ENCODE peak calls at places on chromosomes 3 and 15, in nine cellular contexts. B is stimulated activated naive CD8-positive, alpha-beta T cell treated with anti-CD3 and anti-CD28 coated beads, Interleukin-15, amount 100 ng/mL, for 72 hours; L is neuronal stem cell; G is Calu3; F is HEK293T; A is NCI-H2029; T is stimulated activated CD4-positive, alpha-beta T cell treated with anti-CD3 and anti-CD28 coated beads, Interleukin-4, amount 100 ng/mL, for 48 hours; Q is left cardiac atrium; Y is NCI-H2081. W is an unnamed sample.

GRCh38 chr3:186959029-186959624 is 28.8 kb downstream of the ST6GAL1 start:
- DNase-seq in B (no peak), F (no peak), Y (no peak), Q (no peak), G (no peak), A (no peak), T (no peak), L (no peak), W (no peak)

GRCh38 chr15:41843571-41843970 is 4.9 kb downstream of the PLA2G4B start:
- DNase-seq in G (no peak), T (no peak), L (no peak), A (no peak), F (no peak), B (no peak), Q (no peak), Y (no peak), W (no peak)

GRCh38 chr3:127000128-127000527 is 17.2 kb downstream of the PLXNA1 start:
- DNase-seq in G (no peak), B (no peak), L (no peak), A (no peak), Q (no peak), Y (no peak), F (no peak), T (no peak), W (no peak)

GRCh38 chr15:75620776-75621536 is 4.6 kb downstream of the SNUPN start:
- DNase-seq in L (no peak), F (no peak), G (peak; percentile 34), Y (no peak), A (no peak), T (no peak), B (no peak), Q (peak; percentile 87), W (no peak)

GRCh38 chr15:78949461-78949860 is 4.6 kb upstream of the CTSH start:
- DNase-seq in L (no peak), Q (no peak), T (no peak), B (no peak), F (no peak), A (peak; percentile 26), Y (no peak), G (peak; percentile 21), W (no peak)

GRCh38 chr3:181210275-181210674 is 220.7 kb upstream of the DNAJC19 start:
- DNase-seq in T (no peak), L (peak; percentile 9), B (no peak), F (peak; percentile 8), Q (no peak), Y (peak; percentile 66), A (peak; percentile 4), G (no peak), W (no peak)

GRCh38 chr15:35514759-35515158 is 31.2 kb downstream of the DPH6 start:
- DNase-seq in A (no peak), B (no peak), F (no peak), Q (no peak), G (no peak), T (no peak), Y (no peak), L (no peak), W (no peak)

GRCh38 chr15:77030042-77030927 is 35.4 kb downstream of the PSTPIP1 start:
- DNase-seq in L (no peak), F (no peak), Q (peak; percentile 16), B (peak; percentile 0), A (no peak), G (no peak), Y (no peak), T (no peak), W (no peak)

GRCh38 chr15:35686347-35686746 is 140.4 kb upstream of the DPH6 start:
- DNase-seq in F (no peak), Q (no peak), Y (no peak), L (no peak), G (no peak), A (no peak), T (no peak), B (no peak), W (no peak)

GRCh38 chr3:87309601-87310000 is 33.2 kb upstream of the POU1F1 start:
- DNase-seq in Q (no peak), Y (no peak), B (no peak), F (no peak), A (no peak), T (no peak), L (no peak), G (peak; percentile 51), W (no peak)

GRCh38 chr15:92809880-92810361 is 90.2 kb upstream of the CHD2 start:
- DNase-seq in L (no peak), F (no peak), Y (no peak), B (no peak), A (no peak), T (no peak), Q (peak; percentile 39), G (peak; percentile 45), W (no peak)

GRCh38 chr3:55497250-55497649 is 10.1 kb upstream of the WNT5A start:
- DNase-seq in L (no peak), A (no peak), F (no peak), G (no peak), Q (no peak), B (no peak), Y (no peak), T (no peak), W (no peak)

GRCh38 chr3:18743761-18744160 is 318.6 kb upstream of the SATB1 start:
- DNase-seq in F (no peak), G (no peak), Q (no peak), Y (no peak), T (no peak), B (no peak), A (no peak), L (no peak), W (no peak)

GRCh38 chr15:71114066-71114680 is 1.1 kb upstream of the THSD4 start:
- DNase-seq in Q (no peak), F (no peak), Y (no peak), L (no peak), G (no peak), T (no peak), B (no peak), A (no peak), W (no peak)

GRCh38 chr3:131561511-131561910 is 58.7 kb upstream of the MRPL3 start:
- DNase-seq in Q (no peak), F (no peak), L (peak; percentile 37), A (no peak), B (no peak), G (no peak), T (no peak), Y (no peak), W (no peak)